ENCODE peak calls at places on chromosomes 6 and 20, in five cellular contexts. I is GM12878, X is H1, L is K562, Y is HepG2. B is an unnamed sample.

GRCh38 chr6:6825153-6825847 is 236.8 kb downstream of the LY86 start:
- DNase-seq in I (no peak), X (no peak), L (no peak), Y (no peak), B (no peak)

GRCh38 chr20:56689852-56690485 is 60.9 kb downstream of the TFAP2C start:
- DNase-seq in I (no peak), X (no peak), L (no peak), Y (no peak), B (no peak)

GRCh38 chr20:62027116-62027515 is 38.6 kb downstream of the TAF4 start:
- DNase-seq in I (no peak), X (no peak), L (no peak), Y (no peak), B (no peak)

GRCh38 chr20:43318749-43319148 is 129.0 kb upstream of the PTPRT start:
- DNase-seq in I (no peak), X (no peak), L (peak; percentile 77), Y (no peak), B (no peak)

GRCh38 chr6:161481786-161482516 is 208.1 kb upstream of the AGPAT4 start:
- DNase-seq in I (no peak), X (no peak), L (no peak), Y (no peak), B (no peak)

GRCh38 chr20:17624070-17624469 is 54.2 kb downstream of the DSTN start:
- DNase-seq in I (no peak), X (no peak), L (no peak), Y (no peak), B (no peak)

GRCh38 chr6:149862901-149863595 is 1.1 kb downstream of the LRP11 start:
- DNase-seq in I (no peak), X (no peak), L (peak; percentile 53), Y (peak; percentile 38), B (peak; percentile 71)

GRCh38 chr20:58618694-58619540 is 32.2 kb upstream of the STX16 start:
- DNase-seq in I (no peak), X (no peak), L (no peak), Y (no peak), B (peak; percentile 61)

GRCh38 chr20:63082308-63082938 is 75.7 kb upstream of the BHLHE23 start:
- DNase-seq in I (no peak), X (no peak), L (peak; percentile 87), Y (peak; percentile 33), B (peak; percentile 86)

GRCh38 chr6:169978615-169979161 is 227.3 kb downstream of the ERMARD start:
- DNase-seq in I (no peak), X (no peak), L (no peak), Y (no peak), B (no peak)

GRCh38 chr6:85400331-85400730 is 49.6 kb upstream of the NT5E start:
- DNase-seq in I (no peak), X (no peak), L (no peak), Y (no peak), B (no peak)

GRCh38 chr6:117352466-117353081 is 73.2 kb downstream of the ROS1 start:
- DNase-seq in I (no peak), X (no peak), L (no peak), Y (peak; percentile 29), B (peak; percentile 53)

GRCh38 chr20:54320148-54320607 is 112.3 kb downstream of the PFDN4 start:
- DNase-seq in I (no peak), X (no peak), L (no peak), Y (no peak), B (peak; percentile 31)

GRCh38 chr6:112717401-112717800 is 370.3 kb downstream of the RFPL4B start:
- DNase-seq in I (no peak), X (no peak), L (no peak), Y (no peak), B (no peak)

GRCh38 chr6:9494864-9495263 is 920.0 kb downstream of the TFAP2A start:
- DNase-seq in I (no peak), X (no peak), L (no peak), Y (no peak), B (no peak)

GRCh38 chr6:161439093-161439492 is 165.2 kb upstream of the AGPAT4 start:
- DNase-seq in I (no peak), X (no peak), L (peak; percentile 45), Y (no peak), B (no peak)

GRCh38 chr20:50259705-50260479 is 69.3 kb downstream of the CEBPB start:
- DNase-seq in I (no peak), X (no peak), L (peak; percentile 28), Y (no peak), B (no peak)

GRCh38 chr6:168314948-168315347 is 4.6 kb downstream of the DACT2 start:
- DNase-seq in I (no peak), X (no peak), L (no peak), Y (no peak), B (no peak)

GRCh38 chr6:38033442-38033982 is 214.0 kb downstream of the ZFAND3 start:
- DNase-seq in I (no peak), X (no peak), L (no peak), Y (no peak), B (no peak)

GRCh38 chr6:156182356-156182755 is 594.8 kb upstream of the ARID1B start:
- DNase-seq in I (no peak), X (no peak), L (no peak), Y (no peak), B (no peak)

GRCh38 chr6:154039231-154039842 is at the start of gene OPRM1:
- DNase-seq in I (no peak), X (peak; percentile 73), L (peak; percentile 13), Y (no peak), B (peak; percentile 93)

GRCh38 chr6:83265384-83265783 is 72.2 kb downstream of the RWDD2A start:
- DNase-seq in I (no peak), X (no peak), L (no peak), Y (no peak), B (no peak)

GRCh38 chr6:107418118-107418517 is 41.2 kb downstream of the PDSS2 start:
- DNase-seq in I (no peak), X (no peak), L (no peak), Y (peak; percentile 11), B (peak; percentile 77)

GRCh38 chr6:40743690-40744446 is 156.7 kb upstream of the LRFN2 start:
- DNase-seq in I (no peak), X (no peak), L (peak; percentile 73), Y (no peak), B (peak; percentile 24)

GRCh38 chr6:14824835-14825223 is 421.0 kb upstream of the JARID2 start:
- DNase-seq in I (no peak), X (no peak), L (no peak), Y (no peak), B (peak; percentile 40)

GRCh38 chr20:62828051-62828450 is 11.2 kb downstream of the COL9A3 start:
- DNase-seq in I (no peak), X (no peak), L (no peak), Y (no peak), B (no peak)

GRCh38 chr6:33313709-33314514 is at the start of gene TAPBP:
- DNase-seq in I (no peak), X (no peak), L (peak; percentile 62), Y (peak; percentile 55), B (peak; percentile 63)

GRCh38 chr6:158611600-158612041 is 32.9 kb downstream of the DYNLT1 start:
- DNase-seq in I (no peak), X (peak; percentile 69), L (no peak), Y (no peak), B (peak; percentile 98)

GRCh38 chr20:4060054-4060795 is 44.9 kb upstream of the RNF24 start:
- DNase-seq in I (peak; percentile 40), X (no peak), L (no peak), Y (no peak), B (no peak)

GRCh38 chr6:42551202-42551601 is 12.6 kb upstream of the UBR2 start:
- DNase-seq in I (no peak), X (no peak), L (no peak), Y (no peak), B (no peak)

DNA sequence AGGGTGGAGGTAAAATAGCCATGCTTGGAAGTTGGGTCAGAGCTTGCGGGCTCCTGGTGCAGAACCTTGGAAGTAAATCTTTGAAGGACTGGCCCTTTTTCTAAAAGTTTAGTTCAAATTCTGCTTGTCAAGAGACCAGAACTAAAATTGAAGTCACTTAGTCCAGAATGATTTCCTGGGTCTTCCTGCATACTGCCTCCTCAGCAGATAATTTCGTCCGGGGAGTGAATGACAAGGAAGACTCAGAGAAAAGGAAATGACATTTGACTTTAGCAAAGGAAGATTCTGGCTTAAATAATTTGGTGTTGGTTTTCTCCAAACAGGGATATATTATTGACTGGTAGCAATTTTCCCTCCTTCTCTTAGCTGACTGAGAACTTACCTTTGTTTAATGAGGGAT is 1.2 kb downstream of the TM9SF4 start:
- DNase-seq in I (no peak), X (no peak), L (no peak), Y (no peak), B (no peak)
- H3K27ac ChIP-seq in I (peak overlapping the region; percentile 97), X (peak overlapping the region; percentile 100), L (no peak overlapping the region), Y (peak overlapping the region; percentile 98), B (peak overlapping the region; percentile 99)

DNA sequence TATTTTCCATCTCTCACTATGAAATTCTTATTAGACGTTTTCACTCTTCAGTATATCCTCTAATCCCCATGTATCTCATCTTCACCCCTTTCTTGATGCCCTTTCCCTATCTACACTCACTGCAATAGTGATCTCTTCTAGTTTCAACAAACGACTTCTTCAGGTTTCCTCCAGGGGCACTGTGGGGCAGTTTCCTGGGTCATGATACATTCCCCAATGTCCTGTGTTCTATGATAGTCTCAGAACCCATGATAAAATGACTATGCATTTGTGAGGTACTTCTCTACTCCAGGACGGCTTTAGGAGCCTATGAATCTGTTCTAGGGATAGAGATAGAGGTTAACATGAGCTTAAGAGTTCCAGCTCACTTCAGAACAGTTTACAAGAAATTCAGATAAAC is 183.3 kb downstream of the FOXC1 start:
- DNase-seq in I (no peak), X (no peak), L (no peak), Y (peak; percentile 53), B (peak; percentile 73)
- TF ChIP-seq CREB1 in I (no peak), X (no peak), L (no peak), Y (no peak), B (no peak)

GRCh38 chr6:97666889-97667288 is 383.9 kb upstream of the MMS22L start:
- DNase-seq in I (no peak), X (no peak), L (no peak), Y (no peak), B (no peak)

GRCh38 chr6:97668716-97669115 is 385.7 kb upstream of the MMS22L start:
- DNase-seq in I (peak; percentile 12), X (no peak), L (no peak), Y (no peak), B (peak; percentile 37)

GRCh38 chr6:97674802-97675201 is 391.8 kb upstream of the MMS22L start:
- DNase-seq in I (no peak), X (no peak), L (no peak), Y (no peak), B (no peak)

GRCh38 chr6:97665410-97665809 is 382.4 kb upstream of the MMS22L start:
- DNase-seq in I (no peak), X (no peak), L (no peak), Y (no peak), B (peak; percentile 63)

DNA sequence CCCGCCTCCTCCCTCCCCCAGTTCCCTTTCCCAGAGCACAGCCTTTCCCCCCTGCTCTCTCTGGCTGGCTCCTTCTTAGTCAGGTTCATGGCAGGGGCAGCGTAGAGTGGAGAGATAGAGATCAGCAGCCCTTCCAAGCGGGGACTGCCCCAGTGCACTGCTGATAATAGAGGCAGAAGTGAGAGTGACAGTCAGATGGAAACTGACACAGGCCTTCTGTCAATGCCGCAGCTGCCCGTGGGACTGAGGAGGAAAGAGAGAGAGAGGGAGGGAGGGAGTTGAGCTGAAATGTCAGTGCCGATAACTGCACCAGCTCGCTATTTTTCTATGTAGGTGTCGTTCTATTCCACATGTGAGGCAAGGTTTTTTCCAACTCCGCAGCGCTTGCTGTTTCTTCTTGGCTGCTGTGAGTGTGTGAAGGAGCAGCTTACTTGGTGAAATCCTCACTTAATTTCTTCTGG is 386.2 kb upstream of the MMS22L start:
- DNase-seq in I (peak; percentile 74), X (no peak), L (no peak), Y (no peak), B (peak; percentile 47)
- H3K27ac ChIP-seq in I (no peak overlapping the region), X (no peak overlapping the region), L (no peak overlapping the region), Y (no peak overlapping the region), B (no peak overlapping the region)

GRCh38 chr20:24767623-24768100 is 181.4 kb upstream of the CST7 start:
- DNase-seq in I (no peak), X (no peak), L (no peak), Y (no peak), B (no peak)
- TF ChIP-seq CREB1 in I (no peak), X (no peak), L (no peak), Y (no peak), B (no peak)